ENCODE peak calls at places on chromosome 13, in eight cellular contexts. One of them, this sample, is unnamed.

GRCh38 chr13:102097708-102098107 is 304.1 kb downstream of the FGF14 start:
- DNase-seq in CD4-positive, alpha-beta T cell: no peak
- DNase-seq in breast epithelium: no peak
- DNase-seq in SJSA1: no peak
- DNase-seq in A549: no peak
- DNase-seq in neural progenitor cell: no peak
- DNase-seq in GM23248: no peak
- DNase-seq in endodermal cell: peak; percentile 43
- DNase-seq in this sample: no peak

GRCh38 chr13:21673592-21674270 is 2.9 kb downstream of the FGF9 start:
- DNase-seq in GM23248: peak; percentile 63
- DNase-seq in CD4-positive, alpha-beta T cell: no peak
- DNase-seq in SJSA1: no peak
- DNase-seq in endodermal cell: peak; percentile 84
- DNase-seq in breast epithelium: no peak
- DNase-seq in A549: peak; percentile 39
- DNase-seq in neural progenitor cell: peak; percentile 87
- DNase-seq in this sample: peak; percentile 84

GRCh38 chr13:61774903-61775302 is 359.3 kb upstream of the PCDH20 start:
- DNase-seq in SJSA1: no peak
- DNase-seq in neural progenitor cell: no peak
- DNase-seq in CD4-positive, alpha-beta T cell: no peak
- DNase-seq in endodermal cell: no peak
- DNase-seq in breast epithelium: no peak
- DNase-seq in GM23248: no peak
- DNase-seq in A549: no peak
- DNase-seq in this sample: no peak

GRCh38 chr13:58804832-58805231 is 1173.3 kb downstream of the PCDH17 start:
- DNase-seq in endodermal cell: no peak
- DNase-seq in CD4-positive, alpha-beta T cell: no peak
- DNase-seq in SJSA1: no peak
- DNase-seq in breast epithelium: no peak
- DNase-seq in GM23248: no peak
- DNase-seq in neural progenitor cell: no peak
- DNase-seq in A549: no peak
- DNase-seq in this sample: no peak

GRCh38 chr13:39324806-39325311 is 278.1 kb downstream of the LHFPL6 start:
- DNase-seq in breast epithelium: no peak
- DNase-seq in CD4-positive, alpha-beta T cell: no peak
- DNase-seq in neural progenitor cell: no peak
- DNase-seq in A549: no peak
- DNase-seq in SJSA1: no peak
- DNase-seq in endodermal cell: no peak
- DNase-seq in GM23248: no peak
- DNase-seq in this sample: no peak

GRCh38 chr13:95643471-95643813 is 1.1 kb downstream of the DZIP1 start:
- DNase-seq in CD4-positive, alpha-beta T cell: no peak
- DNase-seq in breast epithelium: no peak
- DNase-seq in neural progenitor cell: peak; percentile 53
- DNase-seq in A549: peak; percentile 23
- DNase-seq in SJSA1: no peak
- DNase-seq in endodermal cell: peak; percentile 71
- DNase-seq in GM23248: peak; percentile 58
- DNase-seq in this sample: no peak

GRCh38 chr13:33284916-33285315 is 639 bp downstream of the STARD13 start:
- DNase-seq in CD4-positive, alpha-beta T cell: no peak
- DNase-seq in endodermal cell: no peak
- DNase-seq in neural progenitor cell: no peak
- DNase-seq in SJSA1: no peak
- DNase-seq in breast epithelium: no peak
- DNase-seq in GM23248: peak; percentile 69
- DNase-seq in A549: no peak
- DNase-seq in this sample: no peak

GRCh38 chr13:45162821-45163220 is 38.0 kb downstream of the KCTD4 start:
- DNase-seq in breast epithelium: no peak
- DNase-seq in SJSA1: no peak
- DNase-seq in endodermal cell: no peak
- DNase-seq in A549: peak; percentile 51
- DNase-seq in CD4-positive, alpha-beta T cell: no peak
- DNase-seq in neural progenitor cell: no peak
- DNase-seq in GM23248: peak; percentile 93
- DNase-seq in this sample: no peak

GRCh38 chr13:22278336-22278929 is 607.6 kb downstream of the FGF9 start:
- DNase-seq in SJSA1: no peak
- DNase-seq in GM23248: peak; percentile 58
- DNase-seq in A549: peak; percentile 11
- DNase-seq in neural progenitor cell: peak; percentile 73
- DNase-seq in breast epithelium: peak; percentile 23
- DNase-seq in CD4-positive, alpha-beta T cell: peak; percentile 53
- DNase-seq in endodermal cell: peak; percentile 86
- DNase-seq in this sample: peak; percentile 35

GRCh38 chr13:66348745-66349720 is 881.1 kb downstream of the PCDH9 start:
- DNase-seq in neural progenitor cell: no peak
- DNase-seq in A549: peak; percentile 49
- DNase-seq in endodermal cell: no peak
- DNase-seq in GM23248: no peak
- DNase-seq in SJSA1: no peak
- DNase-seq in breast epithelium: no peak
- DNase-seq in CD4-positive, alpha-beta T cell: no peak
- DNase-seq in this sample: no peak

GRCh38 chr13:20714563-20715339 is 11.3 kb downstream of the IL17D start:
- DNase-seq in neural progenitor cell: no peak
- DNase-seq in A549: no peak
- DNase-seq in SJSA1: no peak
- DNase-seq in endodermal cell: no peak
- DNase-seq in GM23248: peak; percentile 88
- DNase-seq in CD4-positive, alpha-beta T cell: no peak
- DNase-seq in breast epithelium: no peak
- DNase-seq in this sample: peak; percentile 64

GRCh38 chr13:27203186-27203585 is 31.6 kb upstream of the USP12 start:
- DNase-seq in A549: no peak
- DNase-seq in neural progenitor cell: no peak
- DNase-seq in GM23248: no peak
- DNase-seq in CD4-positive, alpha-beta T cell: no peak
- DNase-seq in SJSA1: no peak
- DNase-seq in endodermal cell: no peak
- DNase-seq in breast epithelium: no peak
- DNase-seq in this sample: no peak

GRCh38 chr13:74134777-74135305 is 637 bp upstream of the KLF12 start:
- DNase-seq in SJSA1: peak; percentile 59
- DNase-seq in breast epithelium: no peak
- DNase-seq in neural progenitor cell: peak; percentile 72
- DNase-seq in A549: peak; percentile 48
- DNase-seq in endodermal cell: no peak
- DNase-seq in CD4-positive, alpha-beta T cell: peak; percentile 36
- DNase-seq in GM23248: peak; percentile 77
- DNase-seq in this sample: peak; percentile 52

GRCh38 chr13:30616927-30617314 is 799 bp upstream of the USPL1 start:
- DNase-seq in SJSA1: peak; percentile 59
- DNase-seq in neural progenitor cell: peak; percentile 87
- DNase-seq in breast epithelium: peak; percentile 77
- DNase-seq in endodermal cell: peak; percentile 87
- DNase-seq in CD4-positive, alpha-beta T cell: peak; percentile 38
- DNase-seq in GM23248: peak; percentile 91
- DNase-seq in A549: peak; percentile 88
- DNase-seq in this sample: no peak

GRCh38 chr13:91111476-91112190 is 235.9 kb upstream of the MIR17HG start:
- DNase-seq in breast epithelium: no peak
- DNase-seq in GM23248: no peak
- DNase-seq in endodermal cell: no peak
- DNase-seq in SJSA1: no peak
- DNase-seq in A549: no peak
- DNase-seq in CD4-positive, alpha-beta T cell: no peak
- DNase-seq in neural progenitor cell: peak; percentile 20
- DNase-seq in this sample: no peak

GRCh38 chr13:51125495-51126226 is 14.6 kb upstream of the C13orf42 start:
- DNase-seq in breast epithelium: no peak
- DNase-seq in A549: peak; percentile 69
- DNase-seq in neural progenitor cell: peak; percentile 85
- DNase-seq in GM23248: peak; percentile 84
- DNase-seq in CD4-positive, alpha-beta T cell: no peak
- DNase-seq in SJSA1: no peak
- DNase-seq in endodermal cell: peak; percentile 85
- DNase-seq in this sample: no peak

GRCh38 chr13:102128216-102128800 is 273.5 kb downstream of the FGF14 start:
- DNase-seq in breast epithelium: no peak
- DNase-seq in SJSA1: no peak
- DNase-seq in endodermal cell: peak; percentile 50
- DNase-seq in neural progenitor cell: no peak
- DNase-seq in A549: no peak
- DNase-seq in GM23248: peak; percentile 71
- DNase-seq in CD4-positive, alpha-beta T cell: no peak
- DNase-seq in this sample: no peak

GRCh38 chr13:89568746-89569145 is 1778.7 kb upstream of the MIR17HG start:
- DNase-seq in SJSA1: no peak
- DNase-seq in GM23248: no peak
- DNase-seq in breast epithelium: no peak
- DNase-seq in endodermal cell: no peak
- DNase-seq in A549: no peak
- DNase-seq in neural progenitor cell: no peak
- DNase-seq in CD4-positive, alpha-beta T cell: no peak
- DNase-seq in this sample: no peak

GRCh38 chr13:89565711-89566110 is 1781.8 kb upstream of the MIR17HG start:
- DNase-seq in breast epithelium: no peak
- DNase-seq in neural progenitor cell: no peak
- DNase-seq in SJSA1: no peak
- DNase-seq in GM23248: no peak
- DNase-seq in endodermal cell: no peak
- DNase-seq in A549: no peak
- DNase-seq in CD4-positive, alpha-beta T cell: no peak
- DNase-seq in this sample: no peak

GRCh38 chr13:89567025-89567424 is 1780.5 kb upstream of the MIR17HG start:
- DNase-seq in GM23248: no peak
- DNase-seq in SJSA1: no peak
- DNase-seq in CD4-positive, alpha-beta T cell: no peak
- DNase-seq in breast epithelium: no peak
- DNase-seq in A549: no peak
- DNase-seq in endodermal cell: no peak
- DNase-seq in neural progenitor cell: no peak
- DNase-seq in this sample: no peak

GRCh38 chr13:89571676-89572075 is 1775.8 kb upstream of the MIR17HG start:
- DNase-seq in endodermal cell: no peak
- DNase-seq in A549: no peak
- DNase-seq in breast epithelium: no peak
- DNase-seq in GM23248: no peak
- DNase-seq in CD4-positive, alpha-beta T cell: no peak
- DNase-seq in neural progenitor cell: no peak
- DNase-seq in SJSA1: no peak
- DNase-seq in this sample: no peak

DNA sequence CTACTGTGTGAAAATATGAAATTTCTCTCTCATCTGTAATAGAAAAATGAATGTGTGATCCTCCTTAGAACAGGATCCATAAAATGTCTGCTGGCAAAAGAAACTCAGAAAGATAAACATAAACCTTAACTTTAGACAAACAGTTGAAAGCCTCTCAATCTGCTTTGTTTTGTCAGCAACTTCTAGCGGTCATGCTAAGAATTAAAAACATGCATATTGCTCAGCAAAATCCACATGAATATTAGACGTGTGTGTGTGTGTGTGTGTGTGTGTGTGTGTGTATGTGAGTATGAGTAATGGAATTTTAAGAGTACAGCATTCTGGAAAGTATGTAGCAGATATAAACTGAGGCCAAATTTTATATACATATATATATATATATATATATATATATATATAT is 1779.2 kb upstream of the MIR17HG start:
- DNase-seq in A549: no peak
- DNase-seq in GM23248: no peak
- DNase-seq in breast epithelium: no peak
- DNase-seq in endodermal cell: no peak
- DNase-seq in SJSA1: no peak
- DNase-seq in CD4-positive, alpha-beta T cell: no peak
- DNase-seq in neural progenitor cell: no peak
- DNase-seq in this sample: no peak
- H3K9me3 ChIP-seq in A549: no peaks in the 10 kb centered on the region
- H3K9me3 ChIP-seq in GM23248: no peaks in the 10 kb centered on the region
- H3K9me3 ChIP-seq in breast epithelium: peaks cover 4% of the 10 kb centered on the region
- H3K9me3 ChIP-seq in endodermal cell: peaks cover 49% of the 10 kb centered on the region
- H3K9me3 ChIP-seq in SJSA1: no peaks in the 10 kb centered on the region
- H3K9me3 ChIP-seq in CD4-positive, alpha-beta T cell: no peaks in the 10 kb centered on the region
- H3K9me3 ChIP-seq in neural progenitor cell: no peaks in the 10 kb centered on the region
- H3K9me3 ChIP-seq in this sample: no peaks in the 10 kb centered on the region

GRCh38 chr13:40878823-40879222 is 89.4 kb downstream of the SLC25A15 start:
- DNase-seq in neural progenitor cell: no peak
- DNase-seq in breast epithelium: no peak
- DNase-seq in A549: no peak
- DNase-seq in GM23248: no peak
- DNase-seq in endodermal cell: no peak
- DNase-seq in SJSA1: no peak
- DNase-seq in CD4-positive, alpha-beta T cell: no peak
- DNase-seq in this sample: no peak
- H3K9me3 ChIP-seq in neural progenitor cell: no peaks in the 10 kb centered on the region
- H3K9me3 ChIP-seq in breast epithelium: peaks cover 50% of the 10 kb centered on the region
- H3K9me3 ChIP-seq in A549: peaks cover 2% of the 10 kb centered on the region
- H3K9me3 ChIP-seq in GM23248: no peaks in the 10 kb centered on the region
- H3K9me3 ChIP-seq in endodermal cell: peaks cover 31% of the 10 kb centered on the region
- H3K9me3 ChIP-seq in SJSA1: peaks cover 14% of the 10 kb centered on the region
- H3K9me3 ChIP-seq in CD4-positive, alpha-beta T cell: peaks cover 56% of the 10 kb centered on the region
- H3K9me3 ChIP-seq in this sample: no peaks in the 10 kb centered on the region

GRCh38 chr13:18991054-18991453 is 190.6 kb downstream of the TUBA3C start:
- DNase-seq in GM23248: no peak
- DNase-seq in CD4-positive, alpha-beta T cell: no peak
- DNase-seq in SJSA1: no peak
- DNase-seq in endodermal cell: no peak
- DNase-seq in neural progenitor cell: no peak
- DNase-seq in breast epithelium: no peak
- DNase-seq in A549: no peak
- DNase-seq in this sample: no peak
- H3K9me3 ChIP-seq in GM23248: no peaks in the 10 kb centered on the region
- H3K9me3 ChIP-seq in CD4-positive, alpha-beta T cell: no peaks in the 10 kb centered on the region
- H3K9me3 ChIP-seq in SJSA1: no peaks in the 10 kb centered on the region
- H3K9me3 ChIP-seq in endodermal cell: peaks cover 55% of the 10 kb centered on the region
- H3K9me3 ChIP-seq in neural progenitor cell: peaks cover 25% of the 10 kb centered on the region
- H3K9me3 ChIP-seq in breast epithelium: peaks cover 30% of the 10 kb centered on the region
- H3K9me3 ChIP-seq in A549: no peaks in the 10 kb centered on the region
- H3K9me3 ChIP-seq in this sample: no peaks in the 10 kb centered on the region

GRCh38 chr13:111519490-111520170 is 199.2 kb downstream of the TEX29 start:
- DNase-seq in SJSA1: peak; percentile 42
- DNase-seq in endodermal cell: no peak
- DNase-seq in breast epithelium: no peak
- DNase-seq in GM23248: no peak
- DNase-seq in neural progenitor cell: no peak
- DNase-seq in CD4-positive, alpha-beta T cell: no peak
- DNase-seq in A549: no peak
- DNase-seq in this sample: no peak

GRCh38 chr13:111521030-111521429 is 200.6 kb downstream of the TEX29 start:
- DNase-seq in SJSA1: peak; percentile 51
- DNase-seq in CD4-positive, alpha-beta T cell: no peak
- DNase-seq in A549: no peak
- DNase-seq in neural progenitor cell: no peak
- DNase-seq in breast epithelium: no peak
- DNase-seq in GM23248: no peak
- DNase-seq in endodermal cell: no peak
- DNase-seq in this sample: peak; percentile 51

GRCh38 chr13:111519041-111519440 is 198.6 kb downstream of the TEX29 start:
- DNase-seq in neural progenitor cell: no peak
- DNase-seq in GM23248: no peak
- DNase-seq in SJSA1: no peak
- DNase-seq in CD4-positive, alpha-beta T cell: no peak
- DNase-seq in A549: no peak
- DNase-seq in endodermal cell: no peak
- DNase-seq in breast epithelium: no peak
- DNase-seq in this sample: no peak

GRCh38 chr13:111518161-111518791 is 197.8 kb downstream of the TEX29 start:
- DNase-seq in GM23248: no peak
- DNase-seq in SJSA1: peak; percentile 42
- DNase-seq in A549: peak; percentile 12
- DNase-seq in endodermal cell: peak; percentile 66
- DNase-seq in CD4-positive, alpha-beta T cell: no peak
- DNase-seq in breast epithelium: no peak
- DNase-seq in neural progenitor cell: no peak
- DNase-seq in this sample: peak; percentile 57

GRCh38 chr13:111521691-111522229 is 201.3 kb downstream of the TEX29 start:
- DNase-seq in breast epithelium: no peak
- DNase-seq in endodermal cell: no peak
- DNase-seq in A549: no peak
- DNase-seq in CD4-positive, alpha-beta T cell: no peak
- DNase-seq in GM23248: no peak
- DNase-seq in SJSA1: peak; percentile 43
- DNase-seq in neural progenitor cell: no peak
- DNase-seq in this sample: peak; percentile 39
- H3K9me3 ChIP-seq in breast epithelium: no peaks in the 10 kb centered on the region
- H3K9me3 ChIP-seq in endodermal cell: no peaks in the 10 kb centered on the region
- H3K9me3 ChIP-seq in A549: no peaks in the 10 kb centered on the region
- H3K9me3 ChIP-seq in CD4-positive, alpha-beta T cell: no peaks in the 10 kb centered on the region
- H3K9me3 ChIP-seq in GM23248: no peaks in the 10 kb centered on the region
- H3K9me3 ChIP-seq in SJSA1: no peaks in the 10 kb centered on the region
- H3K9me3 ChIP-seq in neural progenitor cell: no peaks in the 10 kb centered on the region
- H3K9me3 ChIP-seq in this sample: no peaks in the 10 kb centered on the region